ENCODE peak calls at places on chromosomes 5 and 9, in seven cellular contexts. T is HCT116, N is ovary, B is adrenal gland, M is Peyer's patch, L is esophagus squamous epithelium, Q is tibial nerve. D is an unnamed sample. For H3K4me1, the result is how much of the 10 kb centered on the place peaks cover.

GRCh38 chr9:127133739-127134167 is 11.3 kb upstream of the ANGPTL2 start:
- DNase-seq in T (no peak), N (peak), B (peak), L (no peak), Q (peak), M (peak), D (peak)

GRCh38 chr5:78972654-78973428 is 12.3 kb downstream of the ARSB start:
- DNase-seq in L (no peak), B (peak), M (no peak), T (no peak), Q (peak), N (peak), D (peak)

GRCh38 chr5:177384134-177384533 is at the start of gene SLC34A1:
- DNase-seq in M (no peak), B (no peak), Q (no peak), N (no peak), L (no peak), T (no peak), D (no peak)

GRCh38 chr9:77374266-77374665 is 196.9 kb downstream of the VPS13A start:
- DNase-seq in Q (no peak), N (no peak), M (no peak), B (no peak), L (no peak), T (no peak), D (no peak)

GRCh38 chr9:99127372-99128132 is 22.6 kb downstream of the TGFBR1 start:
- DNase-seq in B (no peak), N (no peak), T (no peak), M (no peak), L (no peak), Q (no peak), D (no peak)

GRCh38 chr9:116112236-116112635 is 41.4 kb upstream of the PAPPA start:
- DNase-seq in T (no peak), Q (no peak), N (no peak), L (no peak), M (no peak), B (no peak), D (no peak)

GRCh38 chr5:159324986-159325385 is 5.3 kb downstream of the IL12B start:
- DNase-seq in B (no peak), N (no peak), Q (no peak), L (no peak), M (no peak), T (no peak), D (no peak)

GRCh38 chr5:112703866-112704820 is 33.5 kb upstream of the APC start:
- DNase-seq in B (no peak), L (no peak), Q (peak), M (no peak), N (no peak), T (no peak), D (peak)

GRCh38 chr5:148514344-148514743 is 130.6 kb downstream of the FBXO38 start:
- DNase-seq in B (no peak), N (no peak), Q (no peak), L (no peak), M (no peak), T (no peak), D (no peak)

GRCh38 chr9:84731696-84732095 is 62.2 kb downstream of the NTRK2 start:
- DNase-seq in M (no peak), Q (no peak), L (no peak), N (no peak), B (no peak), T (no peak), D (no peak)

GRCh38 chr5:130198927-130199326 is 294.7 kb downstream of the CHSY3 start:
- DNase-seq in M (no peak), Q (no peak), T (peak), N (no peak), B (no peak), L (no peak), D (peak)

GRCh38 chr5:131381792-131382191 is 117.9 kb downstream of the CDC42SE2 start:
- DNase-seq in M (no peak), Q (no peak), N (no peak), T (no peak), L (no peak), B (no peak), D (no peak)

GRCh38 chr5:135559342-135559741 is 19.4 kb downstream of the CXCL14 start:
- DNase-seq in L (no peak), B (no peak), Q (no peak), M (no peak), T (peak), N (no peak), D (peak)

GRCh38 chr5:33781286-33781685 is 110.5 kb downstream of the ADAMTS12 start:
- DNase-seq in M (no peak), N (no peak), B (peak), T (no peak), L (no peak), Q (peak), D (no peak)

GRCh38 chr5:126395198-126395597 is 28.0 kb upstream of the GRAMD2B start:
- DNase-seq in T (no peak), L (no peak), Q (no peak), B (no peak), M (no peak), N (no peak), D (no peak)

GRCh38 chr9:22731786-22732185 is 285.2 kb downstream of the DMRTA1 start:
- DNase-seq in L (no peak), T (no peak), B (no peak), M (no peak), Q (no peak), N (no peak), D (no peak)

GRCh38 chr9:93301911-93302525 is 118.1 kb downstream of the WNK2 start:
- DNase-seq in B (peak), T (no peak), N (no peak), L (no peak), Q (no peak), M (peak), D (peak)

GRCh38 chr5:9691261-9691660 is 61.1 kb upstream of the TAS2R1 start:
- DNase-seq in L (no peak), B (no peak), N (no peak), M (no peak), Q (no peak), T (no peak), D (no peak)

GRCh38 chr9:87580941-87581438 is 83.3 kb downstream of the DAPK1 start:
- DNase-seq in N (no peak), T (no peak), Q (no peak), B (no peak), M (no peak), L (no peak), D (no peak)

GRCh38 chr5:169190860-169191259 is 110.1 kb downstream of the SLIT3 start:
- DNase-seq in B (peak), T (no peak), Q (no peak), N (no peak), M (no peak), L (no peak), D (no peak)

GRCh38 chr5:40154194-40154593 is 525.5 kb upstream of the PTGER4 start:
- DNase-seq in N (no peak), M (no peak), T (no peak), B (no peak), L (no peak), Q (no peak), D (no peak)

DNA sequence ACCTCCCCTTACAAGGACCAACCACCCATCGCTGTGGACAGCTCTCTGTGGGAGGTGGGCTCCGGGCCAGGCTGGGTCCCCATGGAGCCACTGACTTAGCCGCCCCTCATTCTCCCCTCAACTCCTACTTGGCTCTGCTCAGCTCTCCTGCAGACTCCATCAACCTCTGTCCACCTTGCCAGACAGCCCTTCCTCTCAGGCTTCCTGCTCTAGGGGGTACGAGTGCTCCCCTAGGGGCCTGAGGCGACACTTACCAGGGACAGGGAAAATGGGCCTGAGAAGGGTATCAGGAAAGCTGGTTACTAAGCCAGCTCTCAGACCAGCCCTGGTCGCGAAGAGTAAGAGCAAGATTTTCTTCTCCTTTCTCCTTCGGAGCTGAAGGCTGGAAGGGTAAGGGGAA is 43.9 kb downstream of the SHB start:
- DNase-seq in B (no peak), N (no peak), Q (no peak), L (no peak), M (no peak), T (no peak), D (no peak)
- H3K4me1 ChIP-seq in B (under half), N (under half), Q (half or more), L (half or more), M (under half), T (half or more), D (under half)

DNA sequence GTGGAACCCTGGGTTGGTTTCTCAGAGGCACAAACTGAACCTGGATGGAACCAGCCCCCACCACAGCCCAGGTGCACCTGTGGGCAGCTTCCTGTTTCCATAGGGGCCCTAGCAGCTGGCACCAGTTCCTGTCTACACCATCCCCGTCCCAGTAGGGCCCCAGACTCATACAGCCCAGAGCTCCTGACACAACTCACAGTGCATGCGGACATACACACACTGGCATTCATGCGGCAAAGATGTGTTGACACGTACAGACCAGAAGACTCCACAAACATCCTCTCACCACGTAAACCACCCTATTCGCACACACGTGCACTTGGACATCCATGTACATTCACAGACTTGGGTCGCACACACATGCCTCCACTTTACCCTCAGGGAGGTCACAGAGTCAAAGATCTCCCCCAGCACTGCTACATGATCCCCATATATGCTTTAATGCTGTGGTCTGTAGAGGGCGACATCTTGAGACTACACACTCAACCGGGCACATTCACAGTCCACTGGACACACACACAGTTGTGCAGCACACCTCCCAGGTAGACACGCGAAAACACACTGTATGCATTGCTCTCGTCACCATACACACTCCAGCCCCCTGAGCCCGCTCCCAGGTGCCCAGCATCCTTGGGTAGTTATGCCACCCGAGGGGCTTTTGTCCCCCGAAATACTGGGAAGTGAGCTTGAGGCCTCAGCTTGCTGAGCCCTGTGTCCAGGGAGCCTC is 22.4 kb downstream of the CXXC5 start:
- DNase-seq in N (no peak), T (no peak), L (no peak), Q (no peak), M (peak), B (no peak), D (peak)
- TF ChIP-seq POLR2A in N (no peak), T (no peak), L (no peak), Q (no peak), M (no peak), B (no peak), D (no peak)

DNA sequence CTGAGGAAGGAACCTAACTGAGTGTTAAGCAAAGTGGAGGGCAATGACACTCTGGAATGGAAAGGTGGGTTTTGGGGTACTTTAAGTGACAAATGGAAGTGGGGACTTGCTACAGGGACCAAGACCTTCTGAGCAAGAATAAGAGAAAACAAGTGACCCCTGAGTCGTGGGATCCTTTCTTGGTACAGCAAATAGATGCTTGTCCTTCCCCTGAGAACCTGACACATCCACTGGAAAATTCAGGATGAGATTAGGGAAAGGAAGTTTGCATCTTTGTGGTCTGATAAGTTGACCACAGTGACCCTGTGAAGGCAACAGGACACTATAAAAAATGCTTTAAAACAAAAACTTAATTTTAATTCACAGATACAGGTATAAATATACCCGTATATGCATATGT is 1.8 kb upstream of the IRF1 start:
- DNase-seq in B (no peak), M (no peak), N (no peak), T (no peak), L (no peak), Q (peak), D (no peak)
- H3K4me1 ChIP-seq in B (half or more), M (under half), N (under half), T (under half), L (half or more), Q (under half), D (under half)

GRCh38 chr5:69217732-69218568 is 16.7 kb upstream of the CDK7 start:
- DNase-seq in N (peak), Q (peak), T (peak), B (peak), M (peak), L (peak), D (peak)
- TF ChIP-seq POLR2A in N (peak), Q (peak), T (peak), B (peak), M (peak), L (peak), D (peak)

GRCh38 chr5:147453901-147454814 is 55.7 kb downstream of the DPYSL3 start:
- DNase-seq in Q (peak), N (peak), T (peak), L (no peak), B (peak), M (peak), D (peak)

GRCh38 chr5:147451125-147451524 is 58.7 kb downstream of the DPYSL3 start:
- DNase-seq in T (no peak), N (no peak), Q (no peak), L (no peak), M (no peak), B (no peak), D (no peak)

GRCh38 chr5:147452137-147452838 is 57.6 kb downstream of the DPYSL3 start:
- DNase-seq in N (no peak), T (no peak), M (no peak), B (peak), Q (no peak), L (no peak), D (no peak)

GRCh38 chr5:147448766-147449165 is 61.1 kb downstream of the DPYSL3 start:
- DNase-seq in N (no peak), M (no peak), B (no peak), T (no peak), L (no peak), Q (no peak), D (no peak)

GRCh38 chr5:147450596-147450995 is 59.3 kb downstream of the DPYSL3 start:
- DNase-seq in T (no peak), Q (no peak), B (no peak), L (no peak), N (no peak), M (no peak), D (no peak)
- H3K4me1 ChIP-seq in T (under half), Q (under half), B (under half), L (under half), N (under half), M (under half), D (under half)

D was measured in testis.